ENCODE peak calls at places on chromosome 20, in five cellular contexts. One of them, this sample, is unnamed.

GRCh38 chr20:46833360-46833759 is 61.3 kb upstream of the EYA2 start:
- DNase-seq in activated gamma-delta T cell treated with Interleukin-2 at 50 U/mL for 16 hours: no peak
- DNase-seq in iris pigment epithelial cell: no peak
- DNase-seq in GM10248: no peak
- DNase-seq in ELR: no peak
- DNase-seq in this sample: no peak

GRCh38 chr20:51801220-51801991 is 915 bp downstream of the SALL4 start:
- DNase-seq in activated gamma-delta T cell treated with Interleukin-2 at 50 U/mL for 16 hours: no peak
- DNase-seq in iris pigment epithelial cell: no peak
- DNase-seq in GM10248: no peak
- DNase-seq in ELR: peak
- DNase-seq in this sample: no peak

GRCh38 chr20:49529470-49529869 is 38.5 kb downstream of the PTGIS start:
- DNase-seq in activated gamma-delta T cell treated with Interleukin-2 at 50 U/mL for 16 hours: no peak
- DNase-seq in iris pigment epithelial cell: no peak
- DNase-seq in GM10248: no peak
- DNase-seq in ELR: peak
- DNase-seq in this sample: no peak

GRCh38 chr20:50071039-50071888 is 41.7 kb downstream of the UBE2V1 start:
- DNase-seq in activated gamma-delta T cell treated with Interleukin-2 at 50 U/mL for 16 hours: peak
- DNase-seq in iris pigment epithelial cell: peak
- DNase-seq in GM10248: peak
- DNase-seq in ELR: peak
- DNase-seq in this sample: peak

GRCh38 chr20:63572788-63573738 is 976 bp downstream of the HELZ2 start:
- DNase-seq in activated gamma-delta T cell treated with Interleukin-2 at 50 U/mL for 16 hours: no peak
- DNase-seq in iris pigment epithelial cell: no peak
- DNase-seq in GM10248: no peak
- DNase-seq in ELR: peak
- DNase-seq in this sample: no peak

GRCh38 chr20:3843490-3843889 is 3.1 kb upstream of the MAVS start:
- DNase-seq in activated gamma-delta T cell treated with Interleukin-2 at 50 U/mL for 16 hours: no peak
- DNase-seq in iris pigment epithelial cell: peak
- DNase-seq in GM10248: peak
- DNase-seq in ELR: peak
- DNase-seq in this sample: no peak

GRCh38 chr20:40390654-40391053 is 298.4 kb downstream of the MAFB start:
- DNase-seq in activated gamma-delta T cell treated with Interleukin-2 at 50 U/mL for 16 hours: no peak
- DNase-seq in iris pigment epithelial cell: peak
- DNase-seq in GM10248: no peak
- DNase-seq in ELR: no peak
- DNase-seq in this sample: peak

GRCh38 chr20:44431502-44432234 is 44.0 kb upstream of the TTPAL start:
- DNase-seq in activated gamma-delta T cell treated with Interleukin-2 at 50 U/mL for 16 hours: no peak
- DNase-seq in iris pigment epithelial cell: no peak
- DNase-seq in GM10248: no peak
- DNase-seq in ELR: no peak
- DNase-seq in this sample: no peak

GRCh38 chr20:34703573-34704176 is 469 bp upstream of the TP53INP2 start:
- DNase-seq in activated gamma-delta T cell treated with Interleukin-2 at 50 U/mL for 16 hours: no peak
- DNase-seq in iris pigment epithelial cell: peak
- DNase-seq in GM10248: no peak
- DNase-seq in ELR: peak
- DNase-seq in this sample: no peak

GRCh38 chr20:35837577-35838195 is 65.9 kb downstream of the PHF20 start:
- DNase-seq in activated gamma-delta T cell treated with Interleukin-2 at 50 U/mL for 16 hours: no peak
- DNase-seq in iris pigment epithelial cell: peak
- DNase-seq in GM10248: no peak
- DNase-seq in ELR: no peak
- DNase-seq in this sample: no peak

GRCh38 chr20:13009682-13010406 is 1.1 kb downstream of the SPTLC3 start:
- DNase-seq in activated gamma-delta T cell treated with Interleukin-2 at 50 U/mL for 16 hours: no peak
- DNase-seq in iris pigment epithelial cell: peak
- DNase-seq in GM10248: peak
- DNase-seq in ELR: peak
- DNase-seq in this sample: no peak

GRCh38 chr20:19943021-19943659 is 74.0 kb upstream of the NAA20 start:
- DNase-seq in activated gamma-delta T cell treated with Interleukin-2 at 50 U/mL for 16 hours: no peak
- DNase-seq in iris pigment epithelial cell: no peak
- DNase-seq in GM10248: no peak
- DNase-seq in ELR: no peak
- DNase-seq in this sample: no peak